ENCODE peak calls at places on chromosomes 11 and 22, in ten cellular contexts. I, Q, S, A, N, E, L, M, X and J are unnamed samples.

GRCh38 chr11:57499983-57500461 is 15.5 kb downstream of the SLC43A1 start:
- DNase-seq in E (no peak), N (no peak), L (no peak), S (no peak), I (no peak), M (no peak), X (no peak), Q (no peak), A (no peak), J (no peak)

GRCh38 chr11:65866524-65867283 is 5.9 kb downstream of the EFEMP2 start:
- DNase-seq in Q (no peak), X (no peak), L (no peak), M (no peak), N (peak; percentile 67), E (no peak), I (no peak), A (no peak), S (no peak), J (no peak)

GRCh38 chr22:39317756-39318506 is 1.5 kb downstream of the RPL3 start:
- DNase-seq in A (no peak), I (no peak), L (no peak), S (peak; percentile 81), N (no peak), E (no peak), M (no peak), Q (no peak), X (no peak), J (no peak)

GRCh38 chr11:69193151-69193550 is 37.4 kb downstream of the SMIM38 start:
- DNase-seq in S (no peak), A (no peak), I (no peak), N (no peak), Q (no peak), E (no peak), M (no peak), L (no peak), X (no peak), J (no peak)

GRCh38 chr11:67095214-67095507 is 23.9 kb upstream of the KDM2A start:
- DNase-seq in X (no peak), N (no peak), S (no peak), A (no peak), Q (no peak), L (no peak), I (no peak), E (no peak), M (no peak), J (no peak)

GRCh38 chr11:128472128-128473110 is 114.9 kb downstream of the ETS1 start:
- DNase-seq in E (no peak), N (no peak), S (peak; percentile 67), X (peak; percentile 37), M (no peak), I (no peak), L (peak; percentile 35), A (no peak), Q (no peak), J (no peak)

GRCh38 chr11:114162719-114163123 is 103.2 kb downstream of the ZBTB16 start:
- DNase-seq in A (no peak), N (peak; percentile 99), L (no peak), Q (no peak), X (no peak), I (no peak), M (no peak), E (peak; percentile 35), S (peak; percentile 96), J (no peak)

GRCh38 chr22:32476804-32477203 is 2.2 kb downstream of the FBXO7 start:
- DNase-seq in L (no peak), I (no peak), E (no peak), M (no peak), S (no peak), X (no peak), N (no peak), Q (no peak), A (no peak), J (no peak)

GRCh38 chr11:104946907-104947306 is 21.5 kb downstream of the CASP4 start:
- DNase-seq in L (peak; percentile 78), A (no peak), S (peak; percentile 69), N (no peak), I (peak; percentile 33), M (no peak), X (no peak), Q (no peak), E (peak; percentile 2), J (no peak)

GRCh38 chr11:5280582-5281102 is 10.9 kb upstream of the HBE1 start:
- DNase-seq in Q (peak; percentile 59), E (peak; percentile 94), X (no peak), L (peak; percentile 44), N (no peak), A (no peak), M (peak; percentile 69), I (peak; percentile 100), S (peak; percentile 98), J (no peak)

GRCh38 chr11:86477495-86478155 is 102.9 kb downstream of the CCDC81 start:
- DNase-seq in I (no peak), S (peak; percentile 59), E (no peak), X (no peak), M (no peak), Q (no peak), L (no peak), A (no peak), N (no peak), J (no peak)
- H3K9me3 ChIP-seq in I (no peaks in the 10 kb centered on the region), S (no peaks in the 10 kb centered on the region), E (no peaks in the 10 kb centered on the region), X (no peaks in the 10 kb centered on the region), M (no peaks in the 10 kb centered on the region), Q (no peaks in the 10 kb centered on the region), L (no peaks in the 10 kb centered on the region), A (no peaks in the 10 kb centered on the region), N (no peaks in the 10 kb centered on the region), J (no peaks in the 10 kb centered on the region)

GRCh38 chr11:127461575-127462344 is 461.2 kb upstream of the KIRREL3 start:
- DNase-seq in L (no peak), S (no peak), A (peak; percentile 14), X (no peak), M (no peak), I (no peak), Q (no peak), N (no peak), E (no peak), J (no peak)
- H3K9me3 ChIP-seq in L (no peaks in the 10 kb centered on the region), S (no peaks in the 10 kb centered on the region), A (no peaks in the 10 kb centered on the region), X (no peaks in the 10 kb centered on the region), M (no peaks in the 10 kb centered on the region), I (no peaks in the 10 kb centered on the region), Q (no peaks in the 10 kb centered on the region), N (no peaks in the 10 kb centered on the region), E (no peaks in the 10 kb centered on the region), J (no peaks in the 10 kb centered on the region)

GRCh38 chr22:28047740-28048139 is 128.7 kb upstream of the PITPNB start:
- DNase-seq in X (no peak), N (no peak), I (no peak), A (no peak), L (no peak), M (no peak), S (no peak), Q (no peak), E (no peak), J (no peak)
- H3K9me3 ChIP-seq in X (no peaks in the 10 kb centered on the region), N (no peaks in the 10 kb centered on the region), I (no peaks in the 10 kb centered on the region), A (no peaks in the 10 kb centered on the region), L (no peaks in the 10 kb centered on the region), M (no peaks in the 10 kb centered on the region), S (no peaks in the 10 kb centered on the region), Q (no peaks in the 10 kb centered on the region), E (no peaks in the 10 kb centered on the region), J (no peaks in the 10 kb centered on the region)

GRCh38 chr22:47858773-47859306 is 1096.4 kb downstream of the TBC1D22A start:
- DNase-seq in M (no peak), I (no peak), S (no peak), N (no peak), E (no peak), Q (no peak), L (no peak), X (no peak), A (no peak), J (no peak)
- H3K9me3 ChIP-seq in M (no peaks in the 10 kb centered on the region), I (no peaks in the 10 kb centered on the region), S (no peaks in the 10 kb centered on the region), N (no peaks in the 10 kb centered on the region), E (no peaks in the 10 kb centered on the region), Q (no peaks in the 10 kb centered on the region), L (no peaks in the 10 kb centered on the region), X (no peaks in the 10 kb centered on the region), A (no peaks in the 10 kb centered on the region), J (no peaks in the 10 kb centered on the region)

GRCh38 chr11:46387919-46388618 is 3.5 kb downstream of the CHRM4 start:
- DNase-seq in L (no peak), A (no peak), M (no peak), I (no peak), E (no peak), Q (no peak), N (no peak), S (no peak), X (no peak), J (no peak)

GRCh38 chr11:46391186-46391577 is 394 bp downstream of the CHRM4 start:
- DNase-seq in S (no peak), N (no peak), L (no peak), I (no peak), M (no peak), X (no peak), Q (no peak), E (no peak), A (no peak), J (no peak)

GRCh38 chr11:46388619-46389449 is 2.7 kb downstream of the CHRM4 start:
- DNase-seq in X (no peak), A (no peak), L (no peak), M (no peak), I (no peak), N (no peak), S (no peak), Q (no peak), E (no peak), J (no peak)

GRCh38 chr11:46390331-46391171 is 1.0 kb downstream of the CHRM4 start:
- DNase-seq in M (peak; percentile 45), X (no peak), I (no peak), Q (no peak), E (no peak), L (no peak), A (no peak), S (no peak), N (peak; percentile 59), J (no peak)

DNA sequence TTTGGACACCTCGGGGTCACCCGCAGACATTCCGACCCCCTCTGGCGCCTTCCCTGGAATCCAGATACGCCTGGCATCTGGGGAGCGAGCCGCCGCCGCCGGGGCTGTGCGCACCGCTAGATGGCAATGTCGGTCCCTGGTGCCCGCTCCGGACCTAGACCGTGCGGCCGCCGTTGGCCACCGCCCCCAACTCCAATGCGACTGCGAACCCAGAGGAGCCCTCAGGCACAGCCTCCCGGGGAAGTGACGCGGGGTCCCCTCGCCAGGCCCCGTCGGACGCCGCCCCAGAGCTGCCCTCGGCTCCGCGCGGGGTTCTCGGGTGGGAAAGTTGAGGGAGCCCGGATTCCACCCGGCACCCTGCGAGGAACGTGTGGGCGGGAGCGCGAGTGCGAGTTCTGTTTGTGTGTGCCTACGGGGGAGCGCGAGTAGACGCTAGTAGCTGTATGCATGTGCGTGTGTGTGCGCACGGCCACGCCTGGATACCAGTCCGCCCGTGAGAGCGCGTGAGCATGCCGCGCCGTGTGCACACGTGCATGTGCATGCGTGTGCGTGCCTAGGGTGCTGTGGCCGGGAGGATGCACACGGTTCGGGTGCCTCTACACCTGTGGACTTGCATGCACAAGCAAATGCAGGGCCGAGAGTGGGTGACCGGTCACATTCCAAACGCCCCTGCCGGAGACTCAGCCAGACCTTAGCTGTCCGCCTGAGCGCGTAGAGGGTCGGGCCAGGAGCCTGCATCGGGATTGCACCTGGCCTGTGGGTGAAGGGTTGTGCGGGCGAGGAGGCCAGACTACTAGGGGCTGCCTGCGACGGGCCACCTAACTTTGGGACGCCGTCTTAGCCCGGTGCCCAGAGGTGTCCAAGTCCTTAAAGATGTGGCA is 1.9 kb downstream of the CHRM4 start:
- DNase-seq in M (peak; percentile 88), S (peak; percentile 83), Q (peak; percentile 79), L (peak; percentile 61), E (peak; percentile 92), I (no peak), A (peak; percentile 79), N (peak; percentile 74), X (no peak), J (no peak)
- H3K9me3 ChIP-seq in M (no peaks in the 10 kb centered on the region), S (no peaks in the 10 kb centered on the region), Q (no peaks in the 10 kb centered on the region), L (no peaks in the 10 kb centered on the region), E (no peaks in the 10 kb centered on the region), I (no peaks in the 10 kb centered on the region), A (peaks cover 3% of the 10 kb centered on the region), N (no peaks in the 10 kb centered on the region), X (no peaks in the 10 kb centered on the region), J (no peaks in the 10 kb centered on the region)